ENCODE peak calls at places on chromosome 17, in nine cellular contexts. Y is ovary; L is CD8-positive, alpha-beta T cell; G is PC-9; I is H9; H is upper lobe of right lung; J is tibial nerve; C is body of pancreas; P is lung. Q is an unnamed sample.

GRCh38 chr17:27818311-27819170 is 18.2 kb upstream of the NOS2 start:
- DNase-seq in Y (peak; percentile 17), L (no peak), G (no peak), I (no peak), H (no peak), J (no peak), C (no peak), P (no peak), Q (no peak)

GRCh38 chr17:67056746-67057490 is 12.6 kb downstream of the CACNG1 start:
- DNase-seq in Y (no peak), L (no peak), G (no peak), I (peak; percentile 20), H (no peak), J (no peak), C (no peak), P (peak; percentile 3), Q (peak; percentile 48)

GRCh38 chr17:77382966-77383612 is 242.3 kb downstream of the SEC14L1 start:
- DNase-seq in Y (no peak), L (no peak), G (no peak), I (no peak), H (no peak), J (no peak), C (no peak), P (no peak), Q (no peak)

GRCh38 chr17:49676276-49676868 is 1.5 kb downstream of the SPOP start:
- DNase-seq in Y (no peak), L (no peak), G (no peak), I (no peak), H (no peak), J (no peak), C (peak; percentile 37), P (no peak), Q (no peak)

GRCh38 chr17:37060966-37061365 is 112.2 kb downstream of the AATF start:
- DNase-seq in Y (no peak), L (no peak), G (peak; percentile 82), I (no peak), H (no peak), J (no peak), C (no peak), P (no peak), Q (peak; percentile 31)

GRCh38 chr17:2814499-2815341 is 18.5 kb downstream of the RAP1GAP2 start:
- DNase-seq in Y (no peak), L (peak; percentile 96), G (no peak), I (peak; percentile 32), H (no peak), J (no peak), C (peak; percentile 36), P (peak; percentile 44), Q (peak; percentile 53)

GRCh38 chr17:72393553-72393952 is 272.7 kb downstream of the SOX9 start:
- DNase-seq in Y (no peak), L (no peak), G (peak; percentile 69), I (no peak), H (no peak), J (no peak), C (no peak), P (no peak), Q (no peak)

GRCh38 chr17:63140255-63140654 is 174.2 kb downstream of the TANC2 start:
- DNase-seq in Y (no peak), L (no peak), G (no peak), I (no peak), H (no peak), J (no peak), C (peak; percentile 33), P (no peak), Q (no peak)

GRCh38 chr17:80089762-80090161 is 11.6 kb upstream of the GAA start:
- DNase-seq in Y (no peak), L (no peak), G (no peak), I (no peak), H (no peak), J (no peak), C (no peak), P (no peak), Q (no peak)

GRCh38 chr17:75588546-75589016 is 981 bp downstream of the MYO15B start:
- DNase-seq in Y (peak; percentile 65), L (no peak), G (no peak), I (no peak), H (peak; percentile 84), J (no peak), C (peak; percentile 77), P (peak; percentile 36), Q (no peak)

GRCh38 chr17:76929148-76929547 is 60.9 kb downstream of the MGAT5B start:
- DNase-seq in Y (no peak), L (no peak), G (no peak), I (no peak), H (no peak), J (no peak), C (no peak), P (no peak), Q (no peak)

GRCh38 chr17:3964203-3965122 is at the start of gene ATP2A3:
- DNase-seq in Y (no peak), L (peak; percentile 67), G (no peak), I (no peak), H (peak; percentile 76), J (no peak), C (no peak), P (no peak), Q (peak; percentile 83)

GRCh38 chr17:75776399-75777242 is 8.0 kb upstream of the UNK start:
- DNase-seq in Y (no peak), L (peak; percentile 24), G (no peak), I (no peak), H (peak; percentile 47), J (no peak), C (no peak), P (no peak), Q (peak; percentile 61)

GRCh38 chr17:59331129-59331928 is at the start of gene YPEL2:
- DNase-seq in Y (peak; percentile 97), L (peak; percentile 91), G (peak; percentile 84), I (peak; percentile 100), H (peak; percentile 98), J (peak; percentile 93), C (peak; percentile 98), P (peak; percentile 95), Q (peak; percentile 100)
- H3K4me1 ChIP-seq in Y (peaks cover 7% of the 10 kb centered on the region), L (peaks cover 64% of the 10 kb centered on the region), G (peaks cover 32% of the 10 kb centered on the region), I (peaks cover 3% of the 10 kb centered on the region), H (peaks cover 56% of the 10 kb centered on the region), J (no peaks in the 10 kb centered on the region), C (peaks cover 71% of the 10 kb centered on the region), P (peaks cover 20% of the 10 kb centered on the region), Q (peaks cover 16% of the 10 kb centered on the region)

DNA sequence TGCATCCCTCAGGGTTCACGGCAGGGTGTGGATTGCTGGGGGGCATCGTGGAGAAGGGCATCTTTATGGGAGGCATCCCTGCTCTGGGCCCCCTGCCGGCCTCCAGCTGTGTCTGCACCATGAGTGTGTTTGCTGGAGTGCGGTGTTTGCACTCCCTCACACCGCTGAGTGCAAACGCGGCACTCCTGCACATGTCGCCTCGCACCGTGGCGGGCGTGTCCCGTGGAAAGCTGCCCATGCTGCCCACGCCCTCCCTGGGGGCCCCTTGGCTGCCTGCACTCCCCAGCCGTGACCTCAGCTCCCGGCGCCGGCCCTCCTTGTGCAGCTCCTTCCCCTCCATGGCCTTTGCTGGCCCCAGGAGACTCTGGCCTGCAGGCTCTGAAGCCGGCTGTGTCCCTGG is 74.6 kb upstream of the ZNF750 start:
- DNase-seq in Y (no peak), L (no peak), G (no peak), I (no peak), H (peak; percentile 78), J (no peak), C (no peak), P (no peak), Q (no peak)
- TF ChIP-seq CTCF in Y (no peak), L (no peak), G (no peak), I (no peak), H (peak; percentile 42), J (peak; percentile 15), C (no peak), P (no peak), Q (no peak)

DNA sequence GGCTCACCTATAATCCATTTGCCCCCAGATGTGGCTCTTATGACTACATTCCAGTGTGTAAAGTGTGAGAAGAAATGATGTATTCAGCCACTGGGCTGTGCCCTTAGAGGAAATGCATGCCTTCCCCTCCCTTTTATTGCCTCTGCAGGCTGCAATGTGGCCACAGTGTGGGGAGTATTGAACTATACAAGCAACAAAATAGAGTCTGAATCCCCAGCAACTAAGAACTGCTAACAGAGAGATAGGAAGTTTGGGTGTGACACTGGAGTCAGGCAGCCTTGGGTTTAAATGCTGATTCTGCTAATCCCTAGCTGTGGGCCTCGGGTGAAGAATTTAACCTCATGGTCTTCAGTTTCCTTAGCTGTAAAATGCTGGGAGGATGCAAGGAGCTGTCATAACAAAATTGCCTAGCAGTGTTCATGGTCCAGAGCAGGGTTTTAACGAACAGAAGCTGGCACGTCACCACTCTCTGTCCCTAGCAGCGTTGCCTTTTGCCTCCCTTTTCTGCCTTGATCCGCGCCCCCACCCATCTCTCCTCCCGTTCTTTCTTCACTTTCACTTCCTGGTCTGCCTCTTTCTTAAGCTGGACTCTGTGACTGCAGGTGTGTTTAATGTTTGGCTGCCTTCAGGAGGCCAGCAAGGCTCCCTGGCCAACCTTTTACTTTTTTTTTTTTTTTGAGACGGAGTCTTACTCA is 50.4 kb downstream of the KPNA2 start:
- DNase-seq in Y (no peak), L (peak; percentile 23), G (no peak), I (no peak), H (no peak), J (no peak), C (peak; percentile 3), P (no peak), Q (no peak)
- H3K4me1 ChIP-seq in Y (no peaks in the 10 kb centered on the region), L (peaks cover 32% of the 10 kb centered on the region), G (peaks cover 10% of the 10 kb centered on the region), I (peaks cover 3% of the 10 kb centered on the region), H (peaks cover 12% of the 10 kb centered on the region), J (no peaks in the 10 kb centered on the region), C (no peaks in the 10 kb centered on the region), P (peaks cover 6% of the 10 kb centered on the region), Q (no peaks in the 10 kb centered on the region)

GRCh38 chr17:33519692-33520091 is 226.6 kb upstream of the ASIC2 start:
- DNase-seq in Y (no peak), L (no peak), G (no peak), I (no peak), H (no peak), J (no peak), C (no peak), P (no peak), Q (no peak)

GRCh38 chr17:33523577-33523981 is 230.5 kb upstream of the ASIC2 start:
- DNase-seq in Y (peak; percentile 18), L (no peak), G (no peak), I (no peak), H (no peak), J (no peak), C (peak; percentile 22), P (no peak), Q (no peak)

GRCh38 chr17:33520404-33521032 is 227.4 kb upstream of the ASIC2 start:
- DNase-seq in Y (peak; percentile 30), L (peak; percentile 38), G (no peak), I (peak; percentile 85), H (no peak), J (no peak), C (peak; percentile 30), P (no peak), Q (peak; percentile 96)

GRCh38 chr17:33522623-33523022 is 229.5 kb upstream of the ASIC2 start:
- DNase-seq in Y (no peak), L (no peak), G (no peak), I (peak; percentile 71), H (no peak), J (no peak), C (no peak), P (no peak), Q (peak; percentile 84)

DNA sequence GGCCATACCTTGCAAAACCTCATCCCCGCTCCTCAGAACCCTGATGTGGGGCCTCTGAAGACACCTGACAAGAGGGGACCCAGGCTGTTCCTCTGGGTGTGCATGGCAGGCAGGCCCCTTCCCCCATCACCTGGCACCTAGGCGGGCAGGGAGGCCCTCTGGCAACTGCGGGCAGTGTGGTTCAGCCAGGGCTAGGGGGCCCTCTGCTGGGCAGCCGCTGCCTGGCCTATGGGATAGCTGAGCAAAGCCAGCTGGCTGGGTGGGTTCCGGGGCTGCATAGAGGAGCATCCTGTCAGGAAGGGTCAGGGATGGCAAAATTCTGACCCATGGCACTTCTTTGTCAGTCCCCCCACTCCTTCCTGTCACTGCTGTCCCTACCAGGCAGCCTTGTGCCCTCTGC is 228.7 kb upstream of the ASIC2 start:
- DNase-seq in Y (no peak), L (no peak), G (no peak), I (peak; percentile 80), H (no peak), J (no peak), C (no peak), P (no peak), Q (peak; percentile 94)
- TF ChIP-seq CTCF in Y (no peak), L (no peak), G (peak; percentile 30), I (peak; percentile 76), H (peak; percentile 27), J (no peak), C (no peak), P (no peak), Q (peak; percentile 83)